ENCODE peak calls at places on chromosomes 3 and 15, in six cellular contexts. W, O, T, F, R and S are unnamed samples.

GRCh38 chr3:15309662-15310335 is 22.6 kb downstream of the SH3BP5 start:
- DNase-seq in R (no peak), T (no peak), W (no peak), F (no peak), O (no peak), S (peak; percentile 85)

GRCh38 chr3:62597481-62597880 is 224.1 kb upstream of the FEZF2 start:
- DNase-seq in T (no peak), R (no peak), F (no peak), O (no peak), W (no peak), S (no peak)

GRCh38 chr3:156678216-156678615 is 3.8 kb downstream of the TIPARP start:
- DNase-seq in W (no peak), F (no peak), T (no peak), O (no peak), R (no peak), S (no peak)

GRCh38 chr3:187130346-187131066 is 8.8 kb downstream of the RPL39L start:
- DNase-seq in F (no peak), O (no peak), R (no peak), W (no peak), T (no peak), S (peak; percentile 83)

GRCh38 chr15:100775581-100776185 is 103.9 kb upstream of the ALDH1A3 start:
- DNase-seq in R (no peak), T (no peak), W (no peak), O (no peak), F (no peak), S (no peak)

GRCh38 chr3:129005526-129006303 is 4.6 kb downstream of the EFCC1 start:
- DNase-seq in T (no peak), F (no peak), W (no peak), O (peak; percentile 34), R (no peak), S (peak; percentile 68)

GRCh38 chr3:97793415-97794019 is 28.3 kb upstream of the CRYBG3 start:
- DNase-seq in R (peak; percentile 73), O (peak; percentile 60), W (peak; percentile 53), T (peak; percentile 4), F (peak; percentile 26), S (peak; percentile 65)

GRCh38 chr15:78374436-78375393 is 34.6 kb downstream of the CRABP1 start:
- DNase-seq in W (peak; percentile 41), O (peak; percentile 90), R (no peak), F (peak; percentile 71), T (no peak), S (no peak)

GRCh38 chr15:41031232-41032078 is 78.2 kb downstream of the CHAC1 start:
- DNase-seq in W (no peak), F (no peak), T (no peak), R (no peak), O (no peak), S (no peak)

GRCh38 chr3:188239577-188239976 is 85.6 kb downstream of the LPP start:
- DNase-seq in F (no peak), T (no peak), R (no peak), O (no peak), W (no peak), S (no peak)

GRCh38 chr3:184157206-184157605 is 2.0 kb downstream of the DVL3 start:
- DNase-seq in T (no peak), F (no peak), R (no peak), O (no peak), W (peak; percentile 59), S (no peak)

GRCh38 chr3:57787867-57788623 is 31.9 kb downstream of the SLMAP start:
- DNase-seq in T (peak; percentile 57), W (peak; percentile 85), F (no peak), O (no peak), R (no peak), S (peak; percentile 29)

GRCh38 chr15:89514186-89514585 is 17.8 kb upstream of the RHCG start:
- DNase-seq in O (no peak), R (no peak), F (no peak), T (no peak), W (no peak), S (no peak)

GRCh38 chr3:6644070-6644929 is 216.6 kb upstream of the GRM7 start:
- DNase-seq in W (peak; percentile 21), O (no peak), F (no peak), R (no peak), T (peak; percentile 25), S (no peak)

GRCh38 chr3:180102604-180103003 is 65.9 kb upstream of the PEX5L start:
- DNase-seq in R (no peak), F (no peak), W (no peak), O (no peak), T (no peak), S (no peak)

GRCh38 chr3:73254062-73254461 is 192.6 kb downstream of the EBLN2 start:
- DNase-seq in T (no peak), O (no peak), W (peak; percentile 2), R (no peak), F (no peak), S (no peak)

GRCh38 chr3:54853573-54854404 is 74.1 kb downstream of the LRTM1 start:
- DNase-seq in R (peak; percentile 84), W (peak; percentile 49), F (no peak), T (no peak), O (peak; percentile 18), S (peak; percentile 38)

GRCh38 chr3:51932471-51933370 is 9.0 kb downstream of the RRP9 start:
- DNase-seq in W (no peak), F (no peak), O (no peak), R (no peak), T (no peak), S (no peak)

GRCh38 chr3:58041826-58042324 is 33.7 kb downstream of the FLNB start:
- DNase-seq in R (peak; percentile 74), F (no peak), W (no peak), O (peak; percentile 85), T (peak; percentile 88), S (peak; percentile 54)

GRCh38 chr3:188217681-188218080 is 63.7 kb downstream of the LPP start:
- DNase-seq in T (no peak), W (no peak), F (no peak), O (no peak), R (no peak), S (no peak)

GRCh38 chr15:40471105-40471777 is 457 bp downstream of the CHST14 start:
- DNase-seq in T (no peak), R (peak; percentile 53), W (peak; percentile 47), O (no peak), F (no peak), S (peak; percentile 41)

GRCh38 chr3:175479800-175480199 is 620.7 kb downstream of the NAALADL2 start:
- DNase-seq in T (no peak), W (no peak), R (no peak), O (no peak), F (no peak), S (no peak)

GRCh38 chr3:178385280-178385952 is 150.8 kb upstream of the KCNMB2 start:
- DNase-seq in O (peak; percentile 1), T (no peak), W (peak; percentile 48), R (peak; percentile 61), F (peak; percentile 3), S (peak; percentile 71)

GRCh38 chr15:101803676-101804075 is 367 bp downstream of the OR4F6 start:
- DNase-seq in R (no peak), W (no peak), F (no peak), T (no peak), O (no peak), S (no peak)

GRCh38 chr3:143627336-143627735 is 220.9 kb downstream of the SLC9A9 start:
- DNase-seq in W (no peak), T (no peak), R (no peak), F (no peak), O (no peak), S (no peak)

GRCh38 chr3:28050895-28051294 is 190.5 kb upstream of the CMC1 start:
- DNase-seq in T (no peak), F (peak; percentile 73), O (peak; percentile 54), R (no peak), W (peak; percentile 2), S (no peak)

GRCh38 chr3:166489826-166490225 is 652.6 kb upstream of the BCHE start:
- DNase-seq in O (no peak), F (no peak), T (no peak), R (no peak), W (no peak), S (no peak)

GRCh38 chr15:79535536-79535935 is 103.4 kb downstream of the MINAR1 start:
- DNase-seq in O (no peak), W (no peak), T (no peak), F (no peak), R (no peak), S (no peak)

GRCh38 chr3:45950131-45950530 is 6.9 kb downstream of the CXCR6 start:
- DNase-seq in F (no peak), W (no peak), T (no peak), R (no peak), O (no peak), S (no peak)

GRCh38 chr15:40867200-40867599 is 6.8 kb downstream of the RHOV start:
- DNase-seq in T (no peak), W (no peak), F (no peak), R (no peak), O (no peak), S (no peak)

GRCh38 chr3:31917303-31917903 is 63.7 kb downstream of the OSBPL10 start:
- DNase-seq in T (peak; percentile 15), R (peak; percentile 61), F (no peak), O (no peak), W (no peak), S (peak; percentile 22)

GRCh38 chr3:151919446-151919845 is 46.0 kb downstream of the SUCNR1 start:
- DNase-seq in T (no peak), O (no peak), W (no peak), R (no peak), F (no peak), S (no peak)
- H3K79me2 ChIP-seq in T (no peaks in the 10 kb centered on the region), O (no peaks in the 10 kb centered on the region), W (no peaks in the 10 kb centered on the region), R (no peaks in the 10 kb centered on the region), F (no peaks in the 10 kb centered on the region), S (no peaks in the 10 kb centered on the region)

GRCh38 chr3:42663581-42664442 is 10.3 kb downstream of the ZBTB47 start:
- DNase-seq in O (no peak), T (no peak), R (no peak), F (no peak), W (no peak), S (no peak)
- TF ChIP-seq POLR2AphosphoS5 in O (no peak), T (no peak), R (no peak), F (no peak), W (no peak), S (no peak)

DNA sequence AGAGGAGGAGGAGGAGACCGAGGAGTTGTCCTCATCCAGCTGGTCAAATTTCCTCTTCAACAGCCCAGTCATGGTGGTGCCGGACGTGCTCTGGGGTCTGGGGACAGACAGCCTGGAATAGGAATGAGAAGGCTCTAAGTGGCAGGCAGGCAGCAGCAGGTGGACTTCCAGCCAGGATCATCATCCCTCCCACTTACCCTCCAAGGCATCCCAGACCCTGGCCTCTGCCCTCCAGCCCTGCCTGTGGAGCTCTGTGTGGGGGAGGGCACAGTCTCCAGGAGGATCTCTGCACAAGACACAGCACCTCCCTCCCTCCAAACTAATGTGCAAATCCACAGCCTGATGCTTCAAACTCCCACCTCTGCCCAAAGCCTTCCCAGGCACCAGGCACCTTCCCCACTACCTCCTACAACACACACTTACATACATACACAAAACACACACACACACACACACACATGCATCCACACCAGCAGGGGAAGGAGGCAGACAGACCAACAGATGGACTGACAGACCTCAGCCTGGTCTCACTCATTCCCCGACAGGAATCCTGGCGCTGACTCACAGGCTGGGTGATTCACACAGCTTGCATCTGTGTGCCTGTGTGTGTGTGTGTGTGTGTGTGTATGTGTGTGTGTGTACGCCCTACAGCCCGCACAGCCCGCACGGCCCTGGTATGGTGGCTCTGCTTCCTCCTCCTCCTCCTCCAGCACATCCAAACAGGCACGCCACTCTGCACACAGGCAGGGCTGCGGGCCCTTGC is 6.6 kb downstream of the CSRNP1 start:
- DNase-seq in R (no peak), W (peak; percentile 84), T (no peak), F (peak; percentile 77), O (peak; percentile 29), S (peak; percentile 95)
- H3K4me1 ChIP-seq in R (peaks cover 51% of the 10 kb centered on the region), W (peaks cover 52% of the 10 kb centered on the region), T (peaks cover 45% of the 10 kb centered on the region), F (peaks cover 74% of the 10 kb centered on the region), O (peaks cover 55% of the 10 kb centered on the region), S (peaks cover 65% of the 10 kb centered on the region)

GRCh38 chr3:126467611-126467955 is 8.1 kb downstream of the ZXDC start:
- DNase-seq in O (no peak), F (no peak), R (no peak), W (no peak), T (no peak), S (no peak)
- H3K79me2 ChIP-seq in O (peaks cover 60% of the 10 kb centered on the region), F (peaks cover 55% of the 10 kb centered on the region), R (peaks cover 60% of the 10 kb centered on the region), W (peaks cover 23% of the 10 kb centered on the region), T (peaks cover 6% of the 10 kb centered on the region), S (peaks cover 30% of the 10 kb centered on the region)